ENCODE peak calls at places on chromosomes 3 and 15, in five cellular contexts. P is transverse colon, G is mesendoderm, R is esophagus squamous epithelium, Z is cardiac muscle cell. M is an unnamed sample.

GRCh38 chr3:73602171-73602570 is 22.6 kb downstream of the PDZRN3 start:
- DNase-seq in G (peak; percentile 50), P (no peak), Z (peak; percentile 86), R (no peak), M (no peak)

GRCh38 chr3:149330609-149331008 is 2.8 kb downstream of the TM4SF18 start:
- DNase-seq in G (no peak), P (no peak), Z (no peak), R (no peak), M (no peak)

GRCh38 chr3:32077260-32078084 is 28.9 kb upstream of the GPD1L start:
- DNase-seq in P (peak; percentile 77), R (no peak), G (no peak), Z (peak; percentile 21), M (no peak)

GRCh38 chr15:70720228-70721016 is 42.9 kb downstream of the UACA start:
- DNase-seq in R (no peak), P (no peak), Z (no peak), G (peak; percentile 32), M (no peak)

GRCh38 chr15:96054606-96055005 is 275.9 kb upstream of the NR2F2 start:
- DNase-seq in P (no peak), G (no peak), Z (no peak), R (no peak), M (no peak)

GRCh38 chr3:16147226-16147625 is 27.3 kb upstream of the GALNT15 start:
- DNase-seq in P (no peak), Z (peak; percentile 39), G (no peak), R (no peak), M (no peak)

GRCh38 chr3:109369510-109369909 is 32.2 kb upstream of the DPPA4 start:
- DNase-seq in R (no peak), Z (peak; percentile 33), P (no peak), G (peak; percentile 77), M (no peak)

GRCh38 chr15:54159044-54159443 is 180.8 kb downstream of the UNC13C start:
- DNase-seq in P (no peak), R (no peak), Z (no peak), G (no peak), M (no peak)

GRCh38 chr3:160003520-160004128 is 15.0 kb downstream of the IL12A start:
- DNase-seq in R (no peak), G (peak; percentile 81), P (peak; percentile 71), Z (peak; percentile 67), M (no peak)

GRCh38 chr3:58386966-58387365 is 46.7 kb downstream of the PDHB start:
- DNase-seq in G (peak; percentile 66), Z (peak; percentile 90), P (peak; percentile 30), R (no peak), M (no peak)

GRCh38 chr3:131303848-131304247 is 77.7 kb upstream of the NUDT16 start:
- DNase-seq in G (no peak), Z (peak; percentile 43), P (no peak), R (no peak), M (no peak)

GRCh38 chr15:88839961-88840360 is 36.7 kb downstream of the ACAN start:
- DNase-seq in G (no peak), R (no peak), Z (no peak), P (no peak), M (no peak)

GRCh38 chr15:52056496-52056895 is 37.5 kb downstream of the MAPK6 start:
- DNase-seq in Z (no peak), G (no peak), R (no peak), P (no peak), M (no peak)

GRCh38 chr15:92822216-92823144 is 77.6 kb upstream of the CHD2 start:
- DNase-seq in R (no peak), Z (no peak), P (no peak), G (peak; percentile 62), M (no peak)

GRCh38 chr3:170766253-170766652 is 103.7 kb downstream of the RPL22L1 start:
- DNase-seq in R (no peak), P (no peak), Z (no peak), G (no peak), M (no peak)
- H3K27ac ChIP-seq in R (no peak overlapping the region), P (no peak overlapping the region), Z (no peak overlapping the region), G (no peak overlapping the region), M (no peak overlapping the region)

DNA sequence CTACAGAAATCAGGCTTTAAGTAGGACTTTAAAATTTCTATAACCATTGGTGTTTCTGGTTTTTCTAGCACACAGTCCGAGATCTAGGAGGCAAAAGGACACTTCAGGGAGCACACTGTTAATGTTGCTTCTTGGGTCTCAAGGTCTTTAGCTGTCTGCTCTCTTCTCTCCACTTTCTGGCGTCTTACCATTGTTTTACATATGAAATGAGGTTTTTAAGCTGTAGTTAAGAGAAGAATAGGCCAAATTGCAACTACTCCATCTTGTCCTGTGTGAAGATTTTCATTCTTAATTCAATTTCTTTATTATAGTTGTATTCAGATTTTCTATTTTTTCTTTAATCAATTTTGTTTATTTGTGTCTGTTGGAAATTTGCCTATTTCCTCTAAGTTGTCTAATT is 151.4 kb downstream of the WNT7A start:
- DNase-seq in P (no peak), R (no peak), Z (no peak), G (no peak), M (no peak)
- H3K27ac ChIP-seq in P (no peak overlapping the region), R (no peak overlapping the region), Z (no peak overlapping the region), G (no peak overlapping the region), M (no peak overlapping the region)

GRCh38 chr3:157099337-157100078 is 60.4 kb downstream of the CCNL1 start:
- DNase-seq in Z (peak; percentile 54), P (no peak), G (no peak), R (no peak), M (no peak)

GRCh38 chr3:157098823-157099185 is 61.1 kb downstream of the CCNL1 start:
- DNase-seq in G (no peak), Z (peak; percentile 79), P (no peak), R (no peak), M (no peak)

GRCh38 chr3:157101470-157101869 is 58.5 kb downstream of the CCNL1 start:
- DNase-seq in R (no peak), Z (no peak), P (no peak), G (no peak), M (no peak)

GRCh38 chr3:157100997-157101396 is 59.0 kb downstream of the CCNL1 start:
- DNase-seq in R (no peak), Z (no peak), G (no peak), P (no peak), M (no peak)

DNA sequence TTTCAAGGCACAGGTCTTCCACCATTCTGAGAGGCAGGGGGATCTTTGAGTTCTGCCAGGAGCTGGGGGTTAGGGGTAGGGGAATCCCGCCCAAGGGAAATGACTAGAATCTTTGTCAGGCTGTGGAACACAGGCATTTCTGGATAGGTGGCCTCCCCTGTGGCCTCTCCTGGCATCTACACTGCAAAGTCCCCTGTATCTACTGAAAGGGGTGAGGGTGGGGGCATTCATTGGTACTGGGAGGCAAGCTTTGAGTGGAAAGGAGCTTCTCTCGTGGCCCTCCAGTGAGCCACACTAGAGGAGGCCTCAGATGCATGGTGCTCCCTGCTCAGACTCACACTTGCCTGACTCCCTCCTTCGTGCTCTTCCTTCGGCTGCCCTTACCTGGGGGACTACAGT is 59.9 kb downstream of the CCNL1 start:
- DNase-seq in P (no peak), R (no peak), Z (no peak), G (no peak), M (no peak)
- H3K27ac ChIP-seq in P (no peak overlapping the region), R (no peak overlapping the region), Z (peak overlapping the region; percentile 94), G (no peak overlapping the region), M (peak overlapping the region; percentile 10)

DNA sequence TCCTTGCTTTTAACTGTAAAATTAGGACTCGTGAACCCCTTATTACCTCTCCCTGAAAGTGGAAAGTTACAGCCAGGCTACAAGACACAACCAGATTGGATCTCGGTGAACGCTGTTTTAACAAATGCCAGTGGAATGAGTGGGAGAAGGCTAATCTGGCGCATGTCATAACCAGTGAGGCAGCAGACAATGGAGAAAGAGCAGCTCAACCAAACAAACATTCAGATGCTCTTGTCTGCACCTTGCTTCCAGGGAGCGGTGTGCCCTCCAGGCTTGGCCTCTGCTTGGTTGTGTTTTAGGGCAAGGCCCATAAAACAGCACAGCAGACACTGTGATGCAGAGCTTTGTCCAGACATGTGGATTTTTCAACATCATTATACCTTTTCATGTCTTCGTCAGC is 45.9 kb upstream of the ATP1B3 start:
- DNase-seq in G (no peak), P (no peak), R (no peak), Z (peak; percentile 60), M (peak; percentile 99)
- H3K27ac ChIP-seq in G (no peak overlapping the region), P (no peak overlapping the region), R (peak overlapping the region; percentile 78), Z (no peak overlapping the region), M (peak overlapping the region; percentile 86)

DNA sequence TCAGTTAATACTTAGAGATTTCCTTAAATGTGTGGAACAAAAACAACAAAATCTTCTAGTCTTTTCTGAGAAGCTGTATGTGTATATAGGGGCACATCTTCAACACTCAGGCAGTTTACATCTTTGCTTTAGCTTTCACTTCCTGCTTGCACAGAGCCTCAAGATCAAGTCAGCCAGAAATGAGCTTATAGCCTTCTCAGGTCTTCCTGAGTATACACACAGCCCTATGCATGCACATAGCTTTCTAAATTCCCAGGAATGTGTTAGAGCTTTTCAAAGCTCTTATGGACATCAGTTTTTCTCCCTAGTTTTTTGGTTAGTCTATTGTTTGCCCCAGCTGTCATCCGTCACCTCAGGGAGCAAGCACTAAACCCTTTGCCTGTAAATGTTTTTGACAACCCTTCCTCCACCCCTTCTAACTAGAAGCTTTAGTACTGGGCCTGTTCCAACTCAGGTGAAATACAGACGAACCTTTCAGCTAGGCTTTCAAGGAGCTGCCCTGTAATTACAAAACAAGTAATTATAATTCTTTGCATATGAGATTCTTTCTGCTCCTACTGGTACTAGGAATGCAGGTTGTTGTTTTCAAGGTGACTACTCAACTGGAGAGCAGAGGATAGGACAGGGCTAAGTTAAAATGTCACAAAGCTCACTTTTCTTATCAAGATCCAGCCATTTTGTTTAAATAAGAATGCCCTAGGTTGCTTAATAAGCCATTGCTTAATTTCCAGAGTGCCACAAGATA is 22.6 kb upstream of the MTMR10 start:
- DNase-seq in P (no peak), G (no peak), Z (no peak), R (no peak), M (no peak)
- H3K27ac ChIP-seq in P (no peak overlapping the region), G (no peak overlapping the region), Z (peak overlapping the region; percentile 35), R (peak overlapping the region; percentile 22), M (no peak overlapping the region)

DNA sequence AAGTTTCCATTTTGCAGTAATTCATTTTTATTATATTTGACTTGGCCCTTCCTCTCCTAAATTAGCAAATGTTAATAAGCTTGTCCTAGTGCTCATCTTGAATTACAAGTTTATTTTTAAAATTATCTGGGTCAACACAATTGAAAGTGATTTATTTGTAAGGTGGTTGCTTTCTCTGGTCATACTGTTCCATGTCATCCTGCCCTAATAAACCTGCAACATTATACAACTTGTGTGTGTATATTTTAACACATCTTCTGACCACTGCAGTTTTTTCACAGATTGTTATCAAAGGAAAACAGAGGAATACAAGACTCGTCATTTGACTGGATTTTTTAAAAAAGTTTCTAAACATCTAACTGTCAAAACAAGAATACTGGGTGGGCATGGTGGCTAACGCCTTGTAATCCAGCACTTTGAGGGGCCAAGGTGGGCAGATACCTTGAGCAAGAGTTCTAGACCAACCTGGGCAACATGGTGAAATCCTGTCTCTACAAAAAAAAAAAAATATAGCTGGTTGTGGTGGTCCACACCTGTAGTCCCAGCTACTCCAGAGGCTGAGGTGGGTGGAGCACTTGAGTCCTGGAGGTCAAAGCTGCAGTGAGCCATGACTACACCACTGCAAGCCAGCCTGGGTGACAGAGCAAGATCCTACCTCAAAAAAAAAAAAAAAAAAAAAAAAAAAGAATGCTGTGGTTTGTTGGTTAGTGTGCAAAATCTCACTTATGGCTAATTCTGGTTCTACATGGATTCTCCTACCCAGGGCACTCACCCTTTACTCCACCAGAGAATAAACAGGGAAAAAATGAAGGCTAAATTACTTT is 5.0 kb upstream of the LRRFIP2 start:
- DNase-seq in Z (no peak), G (no peak), P (no peak), R (no peak), M (no peak)
- H3K27ac ChIP-seq in Z (no peak overlapping the region), G (no peak overlapping the region), P (no peak overlapping the region), R (peak overlapping the region; percentile 25), M (peak overlapping the region; percentile 98)

M was measured in epithelial cell of prostate.